ENCODE peak calls at places on chromosomes 3 and 15, in five cellular contexts. One of them, this sample, is unnamed.

GRCh38 chr3:10417849-10418248 is 87.5 kb downstream of the ATP2B2 start:
- DNase-seq in GM13976: peak
- DNase-seq in DMS53: peak
- DNase-seq in fibroblast of pulmonary artery: peak
- DNase-seq in suprapubic skin: no peak
- DNase-seq in this sample: no peak

GRCh38 chr15:45829336-45830153 is 194.7 kb downstream of the SQOR start:
- DNase-seq in GM13976: no peak
- DNase-seq in DMS53: peak
- DNase-seq in fibroblast of pulmonary artery: no peak
- DNase-seq in suprapubic skin: no peak
- DNase-seq in this sample: no peak

GRCh38 chr15:72554471-72555425 is 80.6 kb downstream of the ARIH1 start:
- DNase-seq in GM13976: no peak
- DNase-seq in DMS53: no peak
- DNase-seq in fibroblast of pulmonary artery: peak
- DNase-seq in suprapubic skin: no peak
- DNase-seq in this sample: no peak

GRCh38 chr15:82108489-82109078 is 62.8 kb upstream of the MEX3B start:
- DNase-seq in GM13976: peak
- DNase-seq in DMS53: peak
- DNase-seq in fibroblast of pulmonary artery: peak
- DNase-seq in suprapubic skin: no peak
- DNase-seq in this sample: peak

GRCh38 chr15:75043509-75044257 is 20.3 kb downstream of the PPCDC start:
- DNase-seq in GM13976: peak
- DNase-seq in DMS53: peak
- DNase-seq in fibroblast of pulmonary artery: peak
- DNase-seq in suprapubic skin: peak
- DNase-seq in this sample: peak

GRCh38 chr3:47782538-47783308 is 1.0 kb upstream of the SMARCC1 start:
- DNase-seq in GM13976: no peak
- DNase-seq in DMS53: peak
- DNase-seq in fibroblast of pulmonary artery: no peak
- DNase-seq in suprapubic skin: no peak
- DNase-seq in this sample: no peak

GRCh38 chr3:163476179-163476578 is 1602.1 kb downstream of the SI start:
- DNase-seq in GM13976: no peak
- DNase-seq in DMS53: peak
- DNase-seq in fibroblast of pulmonary artery: peak
- DNase-seq in suprapubic skin: no peak
- DNase-seq in this sample: no peak

GRCh38 chr3:113169876-113170452 is 41.4 kb upstream of the BOC start:
- DNase-seq in GM13976: no peak
- DNase-seq in DMS53: no peak
- DNase-seq in fibroblast of pulmonary artery: no peak
- DNase-seq in suprapubic skin: no peak
- DNase-seq in this sample: no peak

GRCh38 chr3:46662771-46663551 is 30.5 kb downstream of the ALS2CL start:
- DNase-seq in GM13976: peak
- DNase-seq in DMS53: no peak
- DNase-seq in fibroblast of pulmonary artery: peak
- DNase-seq in suprapubic skin: peak
- DNase-seq in this sample: peak

GRCh38 chr3:142577701-142578308 is 728 bp downstream of the ATR start:
- DNase-seq in GM13976: no peak
- DNase-seq in DMS53: peak
- DNase-seq in fibroblast of pulmonary artery: peak
- DNase-seq in suprapubic skin: no peak
- DNase-seq in this sample: no peak

GRCh38 chr3:144237351-144237750 is 265.7 kb downstream of the DIPK2A start:
- DNase-seq in GM13976: no peak
- DNase-seq in DMS53: no peak
- DNase-seq in fibroblast of pulmonary artery: no peak
- DNase-seq in suprapubic skin: no peak
- DNase-seq in this sample: no peak

GRCh38 chr3:127456471-127457093 is 134.0 kb downstream of the TPRA1 start:
- DNase-seq in GM13976: no peak
- DNase-seq in DMS53: peak
- DNase-seq in fibroblast of pulmonary artery: peak
- DNase-seq in suprapubic skin: peak
- DNase-seq in this sample: peak

GRCh38 chr3:44056446-44057240 is 185.0 kb upstream of the TOPAZ1 start:
- DNase-seq in GM13976: no peak
- DNase-seq in DMS53: no peak
- DNase-seq in fibroblast of pulmonary artery: no peak
- DNase-seq in suprapubic skin: no peak
- DNase-seq in this sample: no peak

GRCh38 chr15:41465822-41466421 is 27.8 kb upstream of the ITPKA start:
- DNase-seq in GM13976: peak
- DNase-seq in DMS53: peak
- DNase-seq in fibroblast of pulmonary artery: peak
- DNase-seq in suprapubic skin: no peak
- DNase-seq in this sample: no peak

GRCh38 chr3:72380711-72381508 is 467.3 kb downstream of the SHQ1 start:
- DNase-seq in GM13976: no peak
- DNase-seq in DMS53: no peak
- DNase-seq in fibroblast of pulmonary artery: no peak
- DNase-seq in suprapubic skin: no peak
- DNase-seq in this sample: no peak

GRCh38 chr3:60325610-60326181 is 925.6 kb downstream of the FHIT start:
- DNase-seq in GM13976: no peak
- DNase-seq in DMS53: no peak
- DNase-seq in fibroblast of pulmonary artery: peak
- DNase-seq in suprapubic skin: no peak
- DNase-seq in this sample: no peak

GRCh38 chr15:26023691-26024090 is 160.6 kb upstream of the ATP10A start:
- DNase-seq in GM13976: no peak
- DNase-seq in DMS53: no peak
- DNase-seq in fibroblast of pulmonary artery: no peak
- DNase-seq in suprapubic skin: no peak
- DNase-seq in this sample: no peak

GRCh38 chr3:128190501-128190900 is 37.2 kb downstream of the EEFSEC start:
- DNase-seq in GM13976: no peak
- DNase-seq in DMS53: peak
- DNase-seq in fibroblast of pulmonary artery: no peak
- DNase-seq in suprapubic skin: no peak
- DNase-seq in this sample: no peak

GRCh38 chr15:26157081-26157480 is 294.0 kb upstream of the ATP10A start:
- DNase-seq in GM13976: no peak
- DNase-seq in DMS53: no peak
- DNase-seq in fibroblast of pulmonary artery: no peak
- DNase-seq in suprapubic skin: no peak
- DNase-seq in this sample: no peak

GRCh38 chr15:69636516-69636915 is 183.9 kb downstream of the RPLP1 start:
- DNase-seq in GM13976: no peak
- DNase-seq in DMS53: no peak
- DNase-seq in fibroblast of pulmonary artery: no peak
- DNase-seq in suprapubic skin: no peak
- DNase-seq in this sample: no peak

GRCh38 chr3:102235679-102236078 is 199.1 kb upstream of the ZPLD1 start:
- DNase-seq in GM13976: no peak
- DNase-seq in DMS53: peak
- DNase-seq in fibroblast of pulmonary artery: peak
- DNase-seq in suprapubic skin: no peak
- DNase-seq in this sample: no peak

GRCh38 chr15:73927003-73927475 is 777 bp downstream of the LOXL1 start:
- DNase-seq in GM13976: peak
- DNase-seq in DMS53: peak
- DNase-seq in fibroblast of pulmonary artery: no peak
- DNase-seq in suprapubic skin: no peak
- DNase-seq in this sample: peak

GRCh38 chr15:62606376-62607164 is 436.0 kb upstream of the TPM1 start:
- DNase-seq in GM13976: no peak
- DNase-seq in DMS53: no peak
- DNase-seq in fibroblast of pulmonary artery: peak
- DNase-seq in suprapubic skin: no peak
- DNase-seq in this sample: no peak

This sample was measured in lower leg skin.